ENCODE peak calls at places on chromosomes 3 and 15, in ten cellular contexts. One of them, this sample, is unnamed. For H3K4me1, the result is how much of the 10 kb centered on the place peaks cover.

GRCh38 chr3:196988241-196989029 is 19.8 kb upstream of the PIGZ start:
- DNase-seq in upper lobe of left lung: no peak
- DNase-seq in breast epithelium: no peak
- DNase-seq in GM12878: no peak
- DNase-seq in transverse colon: peak
- DNase-seq in suprapubic skin: peak
- DNase-seq in esophagus muscularis mucosa: no peak
- DNase-seq in spleen: peak
- DNase-seq in K562: peak
- DNase-seq in sigmoid colon: peak
- DNase-seq in this sample: no peak

GRCh38 chr15:88108991-88109390 is 147.5 kb downstream of the NTRK3 start:
- DNase-seq in upper lobe of left lung: no peak
- DNase-seq in breast epithelium: no peak
- DNase-seq in GM12878: no peak
- DNase-seq in transverse colon: no peak
- DNase-seq in suprapubic skin: no peak
- DNase-seq in esophagus muscularis mucosa: no peak
- DNase-seq in spleen: no peak
- DNase-seq in K562: no peak
- DNase-seq in sigmoid colon: no peak
- DNase-seq in this sample: no peak

GRCh38 chr15:25763206-25763880 is 99.8 kb downstream of the ATP10A start:
- DNase-seq in upper lobe of left lung: no peak
- DNase-seq in breast epithelium: no peak
- DNase-seq in GM12878: no peak
- DNase-seq in transverse colon: no peak
- DNase-seq in suprapubic skin: no peak
- DNase-seq in esophagus muscularis mucosa: no peak
- DNase-seq in spleen: no peak
- DNase-seq in K562: no peak
- DNase-seq in sigmoid colon: no peak
- DNase-seq in this sample: peak

GRCh38 chr3:19146685-19147650 is 1.3 kb upstream of the KCNH8 start:
- DNase-seq in upper lobe of left lung: peak
- DNase-seq in breast epithelium: peak
- DNase-seq in GM12878: no peak
- DNase-seq in transverse colon: peak
- DNase-seq in suprapubic skin: peak
- DNase-seq in esophagus muscularis mucosa: peak
- DNase-seq in spleen: peak
- DNase-seq in K562: peak
- DNase-seq in sigmoid colon: peak
- DNase-seq in this sample: no peak

GRCh38 chr3:72820405-72820804 is 27.8 kb downstream of the SHQ1 start:
- DNase-seq in upper lobe of left lung: no peak
- DNase-seq in breast epithelium: no peak
- DNase-seq in GM12878: no peak
- DNase-seq in transverse colon: peak
- DNase-seq in suprapubic skin: no peak
- DNase-seq in esophagus muscularis mucosa: no peak
- DNase-seq in spleen: no peak
- DNase-seq in K562: no peak
- DNase-seq in sigmoid colon: no peak
- DNase-seq in this sample: no peak

GRCh38 chr3:20039765-20040475 is at the start of gene KAT2B:
- DNase-seq in upper lobe of left lung: peak
- DNase-seq in breast epithelium: peak
- DNase-seq in GM12878: no peak
- DNase-seq in transverse colon: peak
- DNase-seq in suprapubic skin: peak
- DNase-seq in esophagus muscularis mucosa: peak
- DNase-seq in spleen: peak
- DNase-seq in K562: peak
- DNase-seq in sigmoid colon: peak
- DNase-seq in this sample: no peak

GRCh38 chr3:160885791-160886286 is 129.8 kb downstream of the PPM1L start:
- DNase-seq in upper lobe of left lung: peak
- DNase-seq in breast epithelium: peak
- DNase-seq in GM12878: peak
- DNase-seq in transverse colon: peak
- DNase-seq in suprapubic skin: no peak
- DNase-seq in esophagus muscularis mucosa: no peak
- DNase-seq in spleen: no peak
- DNase-seq in K562: peak
- DNase-seq in sigmoid colon: peak
- DNase-seq in this sample: no peak

GRCh38 chr15:52193791-52194190 is 2.6 kb upstream of the GNB5 start:
- DNase-seq in upper lobe of left lung: no peak
- DNase-seq in breast epithelium: no peak
- DNase-seq in GM12878: no peak
- DNase-seq in transverse colon: no peak
- DNase-seq in suprapubic skin: no peak
- DNase-seq in esophagus muscularis mucosa: no peak
- DNase-seq in spleen: no peak
- DNase-seq in K562: no peak
- DNase-seq in sigmoid colon: no peak
- DNase-seq in this sample: no peak

GRCh38 chr3:104887069-104887468 is 479.6 kb upstream of the ALCAM start:
- DNase-seq in upper lobe of left lung: no peak
- DNase-seq in breast epithelium: no peak
- DNase-seq in GM12878: no peak
- DNase-seq in transverse colon: no peak
- DNase-seq in suprapubic skin: no peak
- DNase-seq in esophagus muscularis mucosa: no peak
- DNase-seq in spleen: no peak
- DNase-seq in K562: no peak
- DNase-seq in sigmoid colon: no peak
- DNase-seq in this sample: no peak

GRCh38 chr3:38163117-38163870 is 2.0 kb upstream of the OXSR1 start:
- DNase-seq in upper lobe of left lung: no peak
- DNase-seq in breast epithelium: no peak
- DNase-seq in GM12878: no peak
- DNase-seq in transverse colon: no peak
- DNase-seq in suprapubic skin: no peak
- DNase-seq in esophagus muscularis mucosa: peak
- DNase-seq in spleen: no peak
- DNase-seq in K562: peak
- DNase-seq in sigmoid colon: no peak
- DNase-seq in this sample: no peak

GRCh38 chr15:34644061-34644460 is 60.6 kb upstream of the GOLGA8B start:
- DNase-seq in upper lobe of left lung: no peak
- DNase-seq in breast epithelium: no peak
- DNase-seq in GM12878: no peak
- DNase-seq in transverse colon: no peak
- DNase-seq in suprapubic skin: no peak
- DNase-seq in esophagus muscularis mucosa: no peak
- DNase-seq in spleen: no peak
- DNase-seq in K562: no peak
- DNase-seq in sigmoid colon: no peak
- DNase-seq in this sample: no peak

GRCh38 chr15:66939451-66940023 is 125.9 kb upstream of the SMAD3 start:
- DNase-seq in upper lobe of left lung: no peak
- DNase-seq in breast epithelium: no peak
- DNase-seq in GM12878: no peak
- DNase-seq in transverse colon: no peak
- DNase-seq in suprapubic skin: peak
- DNase-seq in esophagus muscularis mucosa: no peak
- DNase-seq in spleen: no peak
- DNase-seq in K562: no peak
- DNase-seq in sigmoid colon: peak
- DNase-seq in this sample: no peak

GRCh38 chr3:9135930-9136525 is 113.4 kb downstream of the SRGAP3 start:
- DNase-seq in upper lobe of left lung: no peak
- DNase-seq in breast epithelium: no peak
- DNase-seq in GM12878: no peak
- DNase-seq in transverse colon: no peak
- DNase-seq in suprapubic skin: no peak
- DNase-seq in esophagus muscularis mucosa: no peak
- DNase-seq in spleen: no peak
- DNase-seq in K562: peak
- DNase-seq in sigmoid colon: no peak
- DNase-seq in this sample: no peak

GRCh38 chr3:124607163-124607562 is 123.1 kb upstream of the UMPS start:
- DNase-seq in upper lobe of left lung: no peak
- DNase-seq in breast epithelium: no peak
- DNase-seq in GM12878: no peak
- DNase-seq in transverse colon: no peak
- DNase-seq in suprapubic skin: no peak
- DNase-seq in esophagus muscularis mucosa: no peak
- DNase-seq in spleen: no peak
- DNase-seq in K562: no peak
- DNase-seq in sigmoid colon: no peak
- DNase-seq in this sample: no peak

GRCh38 chr3:132006605-132007204 is 28.1 kb downstream of the CPNE4 start:
- DNase-seq in upper lobe of left lung: no peak
- DNase-seq in breast epithelium: no peak
- DNase-seq in GM12878: no peak
- DNase-seq in transverse colon: peak
- DNase-seq in suprapubic skin: no peak
- DNase-seq in esophagus muscularis mucosa: no peak
- DNase-seq in spleen: no peak
- DNase-seq in K562: peak
- DNase-seq in sigmoid colon: no peak
- DNase-seq in this sample: no peak

GRCh38 chr15:62935300-62936081 is 107.1 kb upstream of the TPM1 start:
- DNase-seq in upper lobe of left lung: no peak
- DNase-seq in breast epithelium: no peak
- DNase-seq in GM12878: no peak
- DNase-seq in transverse colon: no peak
- DNase-seq in suprapubic skin: no peak
- DNase-seq in esophagus muscularis mucosa: no peak
- DNase-seq in spleen: no peak
- DNase-seq in K562: no peak
- DNase-seq in sigmoid colon: no peak
- DNase-seq in this sample: no peak
- TF ChIP-seq POLR2A in upper lobe of left lung: no peak
- TF ChIP-seq POLR2A in breast epithelium: no peak
- TF ChIP-seq POLR2A in GM12878: no peak
- TF ChIP-seq POLR2A in transverse colon: no peak
- TF ChIP-seq POLR2A in suprapubic skin: no peak
- TF ChIP-seq POLR2A in esophagus muscularis mucosa: no peak
- TF ChIP-seq POLR2A in spleen: no peak
- TF ChIP-seq POLR2A in K562: no peak
- TF ChIP-seq POLR2A in sigmoid colon: no peak
- TF ChIP-seq POLR2A in this sample: no peak

GRCh38 chr3:171261487-171261886 is 198.7 kb downstream of the TNIK start:
- DNase-seq in upper lobe of left lung: no peak
- DNase-seq in breast epithelium: no peak
- DNase-seq in GM12878: no peak
- DNase-seq in transverse colon: peak
- DNase-seq in suprapubic skin: no peak
- DNase-seq in esophagus muscularis mucosa: no peak
- DNase-seq in spleen: no peak
- DNase-seq in K562: no peak
- DNase-seq in sigmoid colon: no peak
- DNase-seq in this sample: no peak
- TF ChIP-seq POLR2AphosphoS5 in upper lobe of left lung: no peak
- TF ChIP-seq POLR2AphosphoS5 in breast epithelium: no peak
- TF ChIP-seq POLR2AphosphoS5 in GM12878: no peak
- TF ChIP-seq POLR2AphosphoS5 in transverse colon: no peak
- TF ChIP-seq POLR2AphosphoS5 in suprapubic skin: no peak
- TF ChIP-seq POLR2AphosphoS5 in esophagus muscularis mucosa: no peak
- TF ChIP-seq POLR2AphosphoS5 in spleen: no peak
- TF ChIP-seq POLR2AphosphoS5 in K562: no peak
- TF ChIP-seq POLR2AphosphoS5 in sigmoid colon: no peak
- TF ChIP-seq POLR2AphosphoS5 in this sample: no peak

GRCh38 chr3:190560284-190560895 is 46.5 kb downstream of the IL1RAP start:
- DNase-seq in upper lobe of left lung: no peak
- DNase-seq in breast epithelium: no peak
- DNase-seq in GM12878: no peak
- DNase-seq in transverse colon: no peak
- DNase-seq in suprapubic skin: no peak
- DNase-seq in esophagus muscularis mucosa: no peak
- DNase-seq in spleen: no peak
- DNase-seq in K562: no peak
- DNase-seq in sigmoid colon: no peak
- DNase-seq in this sample: no peak

GRCh38 chr3:190558796-190559195 is 44.9 kb downstream of the IL1RAP start:
- DNase-seq in upper lobe of left lung: no peak
- DNase-seq in breast epithelium: no peak
- DNase-seq in GM12878: no peak
- DNase-seq in transverse colon: no peak
- DNase-seq in suprapubic skin: no peak
- DNase-seq in esophagus muscularis mucosa: no peak
- DNase-seq in spleen: no peak
- DNase-seq in K562: no peak
- DNase-seq in sigmoid colon: no peak
- DNase-seq in this sample: no peak

GRCh38 chr3:190558316-190558715 is 44.4 kb downstream of the IL1RAP start:
- DNase-seq in upper lobe of left lung: no peak
- DNase-seq in breast epithelium: no peak
- DNase-seq in GM12878: no peak
- DNase-seq in transverse colon: no peak
- DNase-seq in suprapubic skin: no peak
- DNase-seq in esophagus muscularis mucosa: no peak
- DNase-seq in spleen: no peak
- DNase-seq in K562: no peak
- DNase-seq in sigmoid colon: no peak
- DNase-seq in this sample: no peak

GRCh38 chr3:190554197-190554596 is 40.3 kb downstream of the IL1RAP start:
- DNase-seq in upper lobe of left lung: no peak
- DNase-seq in breast epithelium: no peak
- DNase-seq in GM12878: no peak
- DNase-seq in transverse colon: no peak
- DNase-seq in suprapubic skin: no peak
- DNase-seq in esophagus muscularis mucosa: no peak
- DNase-seq in spleen: no peak
- DNase-seq in K562: no peak
- DNase-seq in sigmoid colon: no peak
- DNase-seq in this sample: no peak

DNA sequence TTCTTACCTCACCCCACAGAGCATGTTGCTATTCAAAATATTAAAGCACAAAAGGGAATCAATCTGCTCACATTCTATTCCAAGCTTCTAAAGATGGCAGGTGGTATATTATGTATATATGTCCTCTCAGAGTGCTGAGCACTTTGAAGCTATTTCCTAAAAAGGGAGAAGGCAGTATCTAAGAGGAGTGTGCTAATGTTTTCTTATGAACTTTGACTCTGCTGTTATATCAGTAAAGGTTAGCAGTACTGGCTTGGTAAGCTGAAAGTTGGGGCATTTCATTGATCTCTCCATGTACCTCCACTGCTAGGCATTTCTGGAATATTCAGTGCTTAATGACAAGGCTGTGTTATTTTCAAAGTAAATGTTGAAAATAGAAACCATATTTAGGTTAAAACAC is 43.4 kb downstream of the IL1RAP start:
- DNase-seq in upper lobe of left lung: no peak
- DNase-seq in breast epithelium: no peak
- DNase-seq in GM12878: no peak
- DNase-seq in transverse colon: no peak
- DNase-seq in suprapubic skin: no peak
- DNase-seq in esophagus muscularis mucosa: no peak
- DNase-seq in spleen: no peak
- DNase-seq in K562: no peak
- DNase-seq in sigmoid colon: no peak
- DNase-seq in this sample: no peak
- H3K4me1 ChIP-seq in upper lobe of left lung: under half
- H3K4me1 ChIP-seq in breast epithelium: under half
- H3K4me1 ChIP-seq in GM12878: under half
- H3K4me1 ChIP-seq in transverse colon: under half
- H3K4me1 ChIP-seq in suprapubic skin: under half
- H3K4me1 ChIP-seq in esophagus muscularis mucosa: under half
- H3K4me1 ChIP-seq in spleen: under half
- H3K4me1 ChIP-seq in K562: under half
- H3K4me1 ChIP-seq in sigmoid colon: under half
- H3K4me1 ChIP-seq in this sample: under half

GRCh38 chr3:13278783-13279531 is 141.2 kb downstream of the NUP210 start:
- DNase-seq in upper lobe of left lung: no peak
- DNase-seq in breast epithelium: no peak
- DNase-seq in GM12878: no peak
- DNase-seq in transverse colon: no peak
- DNase-seq in suprapubic skin: no peak
- DNase-seq in esophagus muscularis mucosa: no peak
- DNase-seq in spleen: peak
- DNase-seq in K562: no peak
- DNase-seq in sigmoid colon: peak
- DNase-seq in this sample: no peak
- TF ChIP-seq POLR2A in upper lobe of left lung: no peak
- TF ChIP-seq POLR2A in breast epithelium: no peak
- TF ChIP-seq POLR2A in GM12878: no peak
- TF ChIP-seq POLR2A in transverse colon: no peak
- TF ChIP-seq POLR2A in suprapubic skin: no peak
- TF ChIP-seq POLR2A in esophagus muscularis mucosa: no peak
- TF ChIP-seq POLR2A in spleen: no peak
- TF ChIP-seq POLR2A in K562: no peak
- TF ChIP-seq POLR2A in sigmoid colon: no peak
- TF ChIP-seq POLR2A in this sample: no peak

This sample was measured in vagina.